ENCODE peak calls at places on chromosomes 5 and 9, in four cellular contexts. C is osteocyte; Q is NAMALWA; W is stimulated activated CD4-positive, alpha-beta T cell treated with anti-CD3 and anti-CD28 coated beads, Interleukin-4, amount 100 ng/mL, for 4 hours. V is an unnamed sample.

GRCh38 chr5:141841781-141842180 is 36.4 kb downstream of the PCDH1 start:
- DNase-seq in C (no peak), Q (no peak), W (no peak), V (no peak)

GRCh38 chr9:116075191-116075590 is 78.4 kb upstream of the PAPPA start:
- DNase-seq in C (no peak), Q (no peak), W (no peak), V (no peak)

GRCh38 chr9:116494815-116495634 is 192.1 kb upstream of the TRIM32 start:
- DNase-seq in C (no peak), Q (peak; percentile 39), W (peak; percentile 12), V (no peak)

GRCh38 chr5:23994581-23995370 is 487.4 kb downstream of the PRDM9 start:
- DNase-seq in C (no peak), Q (peak; percentile 8), W (no peak), V (no peak)

GRCh38 chr5:44334622-44335021 is 54.6 kb downstream of the FGF10 start:
- DNase-seq in C (no peak), Q (no peak), W (no peak), V (no peak)

GRCh38 chr9:113179839-113180238 is 29.0 kb downstream of the SLC31A2 start:
- DNase-seq in C (no peak), Q (no peak), W (no peak), V (no peak)

GRCh38 chr9:12813960-12814876 is 39.4 kb downstream of the LURAP1L start:
- DNase-seq in C (no peak), Q (no peak), W (no peak), V (no peak)

GRCh38 chr9:35680331-35681105 is 6.8 kb downstream of the CA9 start:
- DNase-seq in C (no peak), Q (peak; percentile 83), W (no peak), V (no peak)

GRCh38 chr9:27847818-27848217 is 274.5 kb upstream of the C9orf72 start:
- DNase-seq in C (no peak), Q (no peak), W (no peak), V (no peak)

GRCh38 chr5:103458497-103459040 is 104.0 kb downstream of the NUDT12 start:
- DNase-seq in C (no peak), Q (no peak), W (no peak), V (no peak)

GRCh38 chr5:142520885-142521284 is 165.0 kb downstream of the FGF1 start:
- DNase-seq in C (no peak), Q (no peak), W (no peak), V (no peak)

GRCh38 chr5:97471951-97472350 is 288.9 kb upstream of the RIOK2 start:
- DNase-seq in C (no peak), Q (no peak), W (no peak), V (no peak)

GRCh38 chr9:91298304-91298703 is 63.4 kb downstream of the AUH start:
- DNase-seq in C (no peak), Q (no peak), W (no peak), V (no peak)

GRCh38 chr9:35859310-35859994 is 10.7 kb downstream of the OR13J1 start:
- DNase-seq in C (peak; percentile 76), Q (peak; percentile 54), W (no peak), V (no peak)

GRCh38 chr5:159504106-159504856 is 174.0 kb upstream of the IL12B start:
- DNase-seq in C (no peak), Q (no peak), W (no peak), V (no peak)

GRCh38 chr5:132901730-132902129 is 28.3 kb downstream of the LEAP2 start:
- DNase-seq in C (no peak), Q (no peak), W (no peak), V (no peak)

GRCh38 chr5:14861123-14861757 is 10.3 kb downstream of the ANKH start:
- DNase-seq in C (no peak), Q (no peak), W (no peak), V (no peak)

GRCh38 chr5:914612-915011 is 21.9 kb downstream of the TRIP13 start:
- DNase-seq in C (no peak), Q (no peak), W (no peak), V (peak; percentile 39)

GRCh38 chr5:124842725-124843595 is 96.5 kb upstream of the ZNF608 start:
- DNase-seq in C (no peak), Q (no peak), W (no peak), V (no peak)

GRCh38 chr9:109409998-109410397 is 88.1 kb downstream of the PTPN3 start:
- DNase-seq in C (no peak), Q (peak; percentile 31), W (no peak), V (no peak)

V was measured in cardiac septum.